ENCODE peak calls at places on chromosomes 1 and 21, in eight cellular contexts. L is HT1080; M is body of pancreas; X is activated CD4-positive, alpha-beta T cell treated with anti-CD3 and anti-CD28 coated beads, Interleukin-2, amount 50 U/mL, for 24 hours; I is left cardiac atrium; G is stimulated activated CD4-positive, alpha-beta T cell treated with anti-CD3 and anti-CD28 coated beads, Interleukin-4, amount 100 ng/mL, for 48 hours; O is CD8-positive, alpha-beta T cell; E is lower leg skin. Z is an unnamed sample.

GRCh38 chr1:66416295-66416694 is 117.7 kb upstream of the SGIP1 start:
- DNase-seq in G (no peak), M (no peak), L (no peak), E (no peak), O (no peak), I (no peak), X (no peak), Z (no peak)

GRCh38 chr1:34851431-34852105 is 8.0 kb downstream of the SMIM12 start:
- DNase-seq in M (peak; percentile 55), X (no peak), G (no peak), O (no peak), E (peak; percentile 89), L (no peak), I (peak; percentile 91), Z (no peak)

GRCh38 chr1:119771016-119771415 is 2.3 kb upstream of the HMGCS2 start:
- DNase-seq in X (no peak), G (no peak), L (no peak), M (no peak), I (no peak), O (no peak), E (no peak), Z (peak; percentile 60)

GRCh38 chr1:41238311-41239094 is 3.6 kb downstream of the SCMH1 start:
- DNase-seq in M (no peak), X (no peak), L (peak; percentile 78), E (no peak), I (no peak), G (no peak), O (no peak), Z (no peak)

GRCh38 chr1:29202053-29202452 is 20.4 kb upstream of the SRSF4 start:
- DNase-seq in E (no peak), L (no peak), G (no peak), M (no peak), I (no peak), O (no peak), X (no peak), Z (no peak)

GRCh38 chr1:193542668-193543067 is 356.3 kb upstream of the B3GALT2 start:
- DNase-seq in I (no peak), L (no peak), X (no peak), E (no peak), G (no peak), O (no peak), M (no peak), Z (no peak)

GRCh38 chr1:228041316-228041715 is 34.5 kb downstream of the WNT3A start:
- DNase-seq in L (no peak), O (no peak), G (no peak), M (no peak), E (no peak), I (no peak), X (no peak), Z (no peak)

GRCh38 chr1:222286039-222286438 is 261.9 kb downstream of the HHIPL2 start:
- DNase-seq in I (no peak), X (no peak), L (no peak), M (no peak), E (no peak), O (no peak), G (no peak), Z (no peak)

GRCh38 chr1:181503130-181503810 is 20.0 kb downstream of the CACNA1E start:
- DNase-seq in L (peak; percentile 39), O (no peak), G (no peak), I (no peak), X (no peak), M (peak; percentile 28), E (no peak), Z (no peak)

GRCh38 chr1:218467101-218467728 is 122.1 kb downstream of the TGFB2 start:
- DNase-seq in E (no peak), L (no peak), X (no peak), I (no peak), O (no peak), M (no peak), G (no peak), Z (no peak)

GRCh38 chr1:230641900-230642262 is 400 bp upstream of the COG2 start:
- DNase-seq in M (no peak), L (no peak), E (peak; percentile 84), X (no peak), G (no peak), O (no peak), I (peak; percentile 21), Z (no peak)

GRCh38 chr21:43864313-43864805 is 664 bp upstream of the AGPAT3 start:
- DNase-seq in I (peak; percentile 67), O (no peak), G (peak; percentile 36), L (no peak), E (peak; percentile 88), M (peak; percentile 82), X (peak; percentile 18), Z (no peak)

GRCh38 chr21:44438531-44439210 is 16.6 kb upstream of the LRRC3 start:
- DNase-seq in L (no peak), I (peak; percentile 40), E (peak; percentile 70), G (no peak), M (peak; percentile 44), O (no peak), X (no peak), Z (no peak)

GRCh38 chr1:220787069-220787614 is 429 bp downstream of the MTARC1 start:
- DNase-seq in E (no peak), M (peak; percentile 82), O (no peak), X (no peak), L (no peak), I (no peak), G (no peak), Z (no peak)

GRCh38 chr1:3151456-3151855 is 82.5 kb downstream of the PRDM16 start:
- DNase-seq in X (no peak), I (no peak), O (no peak), E (no peak), G (no peak), M (no peak), L (no peak), Z (no peak)

GRCh38 chr1:6125366-6125765 is 54.8 kb downstream of the CHD5 start:
- DNase-seq in G (no peak), M (no peak), X (no peak), L (no peak), O (no peak), E (no peak), I (no peak), Z (no peak)

GRCh38 chr21:42362700-42363099 is 3.6 kb downstream of the TFF1 start:
- DNase-seq in G (no peak), O (no peak), X (no peak), M (no peak), E (no peak), I (no peak), L (no peak), Z (no peak)

GRCh38 chr1:44945992-44946391 is 40.4 kb downstream of the EIF2B3 start:
- DNase-seq in L (no peak), M (no peak), I (no peak), X (no peak), G (no peak), E (no peak), O (no peak), Z (no peak)

GRCh38 chr1:198088360-198089071 is 68.3 kb upstream of the NEK7 start:
- DNase-seq in G (no peak), O (peak; percentile 8), L (peak; percentile 3), E (no peak), I (peak; percentile 18), M (no peak), X (no peak), Z (no peak)

GRCh38 chr1:30274176-30274936 is 449.0 kb downstream of the MATN1 start:
- DNase-seq in E (peak; percentile 53), O (no peak), X (no peak), G (no peak), L (no peak), I (no peak), M (no peak), Z (no peak)

GRCh38 chr1:248730507-248731335 is 24.8 kb downstream of the LYPD8 start:
- DNase-seq in O (no peak), X (no peak), L (peak; percentile 86), M (no peak), E (no peak), G (no peak), I (no peak), Z (no peak)

GRCh38 chr1:53371851-53372250 is 44.0 kb upstream of the LRP8 start:
- DNase-seq in M (no peak), E (peak; percentile 8), X (no peak), L (no peak), I (no peak), O (no peak), G (no peak), Z (peak; percentile 81)

GRCh38 chr1:107267489-107267888 is 126.7 kb downstream of the NTNG1 start:
- DNase-seq in E (no peak), G (no peak), L (no peak), O (no peak), I (no peak), M (no peak), X (no peak), Z (no peak)

GRCh38 chr1:205750683-205751651 is 985 bp upstream of the NUCKS1 start:
- DNase-seq in E (no peak), I (no peak), L (peak; percentile 53), X (no peak), M (no peak), O (no peak), G (no peak), Z (no peak)

GRCh38 chr1:56052090-56052489 is 527.3 kb downstream of the PLPP3 start:
- DNase-seq in X (no peak), O (no peak), M (no peak), G (no peak), L (no peak), E (no peak), I (no peak), Z (no peak)

GRCh38 chr21:34229361-34229760 is 134.4 kb upstream of the KCNE2 start:
- DNase-seq in O (no peak), E (no peak), X (no peak), I (no peak), G (no peak), L (no peak), M (no peak), Z (no peak)